ENCODE peak calls at places on chromosomes 5 and 9, in nine cellular contexts. M is ELR; G is mucosa of gallbladder; H is astrocyte of the cerebellum; B is A673; L is mucosa of descending colon; P is activated CD8-positive, alpha-beta memory T cell treated with anti-CD3 and anti-CD28 coated beads for 1 hour; O is stimulated activated CD4-positive, alpha-beta T cell treated with anti-CD3 and anti-CD28 coated beads, TNF-alpha, amount 100 ng/mL, for 24 hours; J is GM13977. Z is an unnamed sample.

GRCh38 chr5:72140711-72141110 is 33.4 kb downstream of the MAP1B start:
- DNase-seq in M (peak; percentile 61), J (no peak), P (no peak), L (no peak), H (no peak), B (no peak), O (no peak), G (no peak), Z (no peak)

GRCh38 chr5:131364507-131365050 is 100.7 kb downstream of the CDC42SE2 start:
- DNase-seq in G (no peak), M (no peak), H (no peak), J (no peak), L (no peak), P (no peak), O (no peak), B (no peak), Z (no peak)

GRCh38 chr9:135666534-135667402 is 3.7 kb downstream of the LCN9 start:
- DNase-seq in P (no peak), H (no peak), L (peak; percentile 8), G (no peak), O (no peak), B (no peak), M (no peak), J (no peak), Z (no peak)

GRCh38 chr5:757931-758697 is 26.4 kb downstream of the ZDHHC11B start:
- DNase-seq in J (no peak), H (no peak), P (no peak), G (no peak), L (peak; percentile 70), B (no peak), M (no peak), O (no peak), Z (no peak)

GRCh38 chr5:169742773-169743296 is 105.8 kb downstream of the DOCK2 start:
- DNase-seq in J (no peak), M (peak; percentile 83), P (no peak), O (no peak), G (no peak), B (no peak), H (peak; percentile 93), L (no peak), Z (peak; percentile 75)

GRCh38 chr9:79233542-79233941 is 338.2 kb upstream of the TLE4 start:
- DNase-seq in G (no peak), L (no peak), O (no peak), P (no peak), M (peak; percentile 66), J (peak; percentile 17), B (peak; percentile 29), H (no peak), Z (peak; percentile 15)

GRCh38 chr9:32866292-32866691 is 83.0 kb downstream of the TMEM215 start:
- DNase-seq in O (no peak), G (no peak), P (no peak), L (no peak), J (no peak), B (no peak), M (no peak), H (no peak), Z (no peak)

GRCh38 chr5:134249469-134250379 is 23.9 kb upstream of the PPP2CA start:
- DNase-seq in B (no peak), H (no peak), P (no peak), M (peak; percentile 55), J (no peak), G (no peak), L (no peak), O (no peak), Z (no peak)

GRCh38 chr5:39178856-39179255 is 40.5 kb downstream of the FYB1 start:
- DNase-seq in G (no peak), H (no peak), B (peak; percentile 2), M (no peak), J (no peak), O (no peak), L (no peak), P (no peak), Z (no peak)

GRCh38 chr5:142661957-142662356 is 23.9 kb downstream of the FGF1 start:
- DNase-seq in G (no peak), B (no peak), H (no peak), O (no peak), M (no peak), P (no peak), J (no peak), L (no peak), Z (no peak)

GRCh38 chr9:76230961-76231360 is 163.3 kb downstream of the RFK start:
- DNase-seq in H (no peak), L (no peak), O (no peak), B (no peak), M (no peak), P (no peak), J (no peak), G (no peak), Z (no peak)

GRCh38 chr5:65327582-65327981 is 154.1 kb downstream of the ADAMTS6 start:
- DNase-seq in G (no peak), J (no peak), B (no peak), H (peak; percentile 37), P (no peak), M (peak; percentile 41), O (no peak), L (no peak), Z (no peak)

GRCh38 chr9:118967901-118968300 is 401.3 kb downstream of the BRINP1 start:
- DNase-seq in M (no peak), G (no peak), H (no peak), B (no peak), L (no peak), P (no peak), O (no peak), J (no peak), Z (no peak)

GRCh38 chr9:80699551-80699998 is 989.8 kb downstream of the TLE1 start:
- DNase-seq in L (no peak), B (peak; percentile 94), M (peak; percentile 67), H (peak; percentile 96), O (no peak), J (no peak), P (no peak), G (no peak), Z (no peak)

GRCh38 chr9:134284273-134284672 is 42.0 kb upstream of the RXRA start:
- DNase-seq in H (no peak), O (no peak), M (no peak), L (no peak), J (no peak), P (no peak), G (peak; percentile 67), B (no peak), Z (peak; percentile 76)

GRCh38 chr5:1120236-1120999 is 8.6 kb upstream of the SLC12A7 start:
- DNase-seq in G (no peak), H (no peak), O (no peak), P (no peak), B (no peak), J (no peak), L (no peak), M (no peak), Z (no peak)

GRCh38 chr5:37187465-37187977 is 61.7 kb downstream of the CPLANE1 start:
- DNase-seq in H (no peak), M (no peak), P (no peak), B (no peak), L (no peak), O (no peak), J (no peak), G (no peak), Z (no peak)

GRCh38 chr5:82334856-82335255 is 56.7 kb upstream of the RPS23 start:
- DNase-seq in O (no peak), J (no peak), L (no peak), H (peak; percentile 75), P (no peak), G (peak; percentile 23), B (no peak), M (peak; percentile 16), Z (no peak)

GRCh38 chr9:33752130-33752637 is 43.2 kb upstream of the PRSS3 start:
- DNase-seq in H (no peak), B (no peak), P (no peak), M (no peak), L (peak; percentile 49), O (no peak), J (no peak), G (peak; percentile 19), Z (no peak)

GRCh38 chr5:32736842-32737241 is 25.7 kb downstream of the NPR3 start:
- DNase-seq in P (no peak), M (no peak), B (no peak), H (no peak), L (no peak), J (no peak), G (no peak), O (no peak), Z (no peak)

GRCh38 chr9:133202145-133202513 is 6.9 kb downstream of the OBP2B start:
- DNase-seq in P (no peak), O (no peak), B (no peak), M (no peak), G (no peak), H (no peak), L (no peak), J (no peak), Z (no peak)

GRCh38 chr9:34988218-34989055 is 1.1 kb upstream of the DNAJB5 start:
- DNase-seq in P (no peak), G (no peak), L (peak; percentile 46), H (no peak), M (peak; percentile 57), J (no peak), O (no peak), B (peak; percentile 69), Z (no peak)